ENCODE peak calls at places on chromosomes 3 and 15, in eight cellular contexts. T is upper lobe of right lung, H is HuH-7, S is A549, J is HFFc6, Q is mammary epithelial cell, N is T-helper 2 cell, K is choroid plexus epithelial cell. G is an unnamed sample.
A peak's percentile ranks its signal among the peaks of the same experiment; 100 is the strongest.

GRCh38 chr3:193149998-193150397 is 91.0 kb upstream of the PLAAT1 start:
- DNase-seq in T (no peak), H (no peak), S (no peak), J (no peak), Q (no peak), N (no peak), K (no peak), G (no peak)

GRCh38 chr3:27521179-27521871 is 37.1 kb upstream of the SLC4A7 start:
- DNase-seq in T (no peak), H (peak; percentile 63), S (peak; percentile 77), J (peak; percentile 82), Q (peak; percentile 88), N (peak; percentile 17), K (peak; percentile 97), G (no peak)

GRCh38 chr15:68576253-68577236 is 2.2 kb upstream of the CORO2B start:
- DNase-seq in T (no peak), H (no peak), S (no peak), J (no peak), Q (no peak), N (no peak), K (no peak), G (no peak)

GRCh38 chr3:65955792-65956477 is 82.8 kb downstream of the MAGI1 start:
- DNase-seq in T (no peak), H (no peak), S (no peak), J (peak; percentile 75), Q (no peak), N (no peak), K (peak; percentile 67), G (no peak)

GRCh38 chr3:131083190-131083863 is 56.6 kb downstream of the NEK11 start:
- DNase-seq in T (no peak), H (no peak), S (no peak), J (no peak), Q (no peak), N (peak; percentile 44), K (peak; percentile 25), G (no peak)

GRCh38 chr3:115922681-115923347 is 299.5 kb downstream of the GAP43 start:
- DNase-seq in T (no peak), H (peak; percentile 20), S (no peak), J (peak; percentile 17), Q (peak; percentile 24), N (no peak), K (peak; percentile 79), G (no peak)

GRCh38 chr15:70491183-70491621 is 272.2 kb downstream of the UACA start:
- DNase-seq in T (no peak), H (no peak), S (no peak), J (no peak), Q (peak; percentile 34), N (peak; percentile 66), K (peak; percentile 56), G (no peak)

GRCh38 chr15:57849332-57849731 is 142.8 kb downstream of the POLR2M start:
- DNase-seq in T (no peak), H (no peak), S (no peak), J (no peak), Q (peak; percentile 94), N (no peak), K (no peak), G (no peak)

GRCh38 chr15:69604050-69604378 is 151.4 kb downstream of the RPLP1 start:
- DNase-seq in T (no peak), H (peak; percentile 39), S (no peak), J (no peak), Q (peak; percentile 21), N (no peak), K (peak; percentile 23), G (no peak)

GRCh38 chr3:65582012-65582717 is 456.6 kb downstream of the MAGI1 start:
- DNase-seq in T (no peak), H (no peak), S (no peak), J (peak; percentile 32), Q (no peak), N (no peak), K (no peak), G (no peak)

GRCh38 chr3:54685213-54685612 is 242.6 kb downstream of the LRTM1 start:
- DNase-seq in T (no peak), H (no peak), S (no peak), J (no peak), Q (no peak), N (no peak), K (no peak), G (no peak)

GRCh38 chr3:87206070-87206469 is 21.0 kb upstream of the CHMP2B start:
- DNase-seq in T (no peak), H (no peak), S (peak; percentile 87), J (peak; percentile 91), Q (peak; percentile 91), N (no peak), K (peak; percentile 79), G (no peak)

GRCh38 chr3:193052294-193052693 is 134.6 kb upstream of the MB21D2 start:
- DNase-seq in T (no peak), H (no peak), S (no peak), J (no peak), Q (no peak), N (no peak), K (peak; percentile 13), G (no peak)

GRCh38 chr3:59131016-59131771 is 81.4 kb upstream of the CFAP20DC start:
- DNase-seq in T (no peak), H (no peak), S (no peak), J (no peak), Q (no peak), N (no peak), K (no peak), G (no peak)

GRCh38 chr15:74036271-74037170 is 42.0 kb downstream of the PML start:
- DNase-seq in T (no peak), H (peak; percentile 85), S (peak; percentile 60), J (peak; percentile 52), Q (peak; percentile 20), N (no peak), K (peak; percentile 76), G (no peak)

GRCh38 chr3:123651449-123652345 is 66.8 kb upstream of the HACD2 start:
- DNase-seq in T (no peak), H (no peak), S (no peak), J (no peak), Q (no peak), N (no peak), K (no peak), G (no peak)

GRCh38 chr3:106589306-106589942 is 720.6 kb upstream of the CBLB start:
- DNase-seq in T (no peak), H (no peak), S (no peak), J (no peak), Q (peak; percentile 95), N (peak; percentile 87), K (peak; percentile 60), G (no peak)

GRCh38 chr15:79140846-79141570 is 50.4 kb upstream of the RASGRF1 start:
- DNase-seq in T (no peak), H (no peak), S (no peak), J (no peak), Q (no peak), N (no peak), K (peak; percentile 2), G (no peak)

GRCh38 chr15:38853608-38854007 is 289.0 kb upstream of the RASGRP1 start:
- DNase-seq in T (no peak), H (no peak), S (no peak), J (peak; percentile 33), Q (peak; percentile 24), N (peak; percentile 25), K (peak; percentile 70), G (no peak)